ENCODE peak calls at places on chromosomes 11 and 22, in four cellular contexts. One of them, this sample, is unnamed.

GRCh38 chr11:12989428-12990242 is 19.5 kb upstream of the RASSF10 start:
- DNase-seq in H9: no peak
- DNase-seq in H1: no peak
- DNase-seq in neuronal stem cell: no peak
- DNase-seq in this sample: peak

GRCh38 chr11:118263694-118264567 is at the start of gene MPZL2:
- DNase-seq in H9: peak
- DNase-seq in H1: no peak
- DNase-seq in neuronal stem cell: peak
- DNase-seq in this sample: peak

GRCh38 chr11:44133335-44133946 is 38.0 kb downstream of the EXT2 start:
- DNase-seq in H9: no peak
- DNase-seq in H1: no peak
- DNase-seq in neuronal stem cell: peak
- DNase-seq in this sample: peak

GRCh38 chr22:45248832-45249561 is 8.3 kb upstream of the KIAA0930 start:
- DNase-seq in H9: no peak
- DNase-seq in H1: no peak
- DNase-seq in neuronal stem cell: no peak
- DNase-seq in this sample: peak

GRCh38 chr11:130008326-130008725 is 5.7 kb upstream of the PRDM10 start:
- DNase-seq in H9: no peak
- DNase-seq in H1: no peak
- DNase-seq in neuronal stem cell: no peak
- DNase-seq in this sample: no peak

GRCh38 chr22:44088976-44089570 is 65.0 kb downstream of the PARVB start:
- DNase-seq in H9: no peak
- DNase-seq in H1: no peak
- DNase-seq in neuronal stem cell: no peak
- DNase-seq in this sample: no peak

GRCh38 chr22:45425531-45426265 is 12.2 kb downstream of the RIBC2 start:
- DNase-seq in H9: no peak
- DNase-seq in H1: no peak
- DNase-seq in neuronal stem cell: no peak
- DNase-seq in this sample: no peak

GRCh38 chr22:21921729-21922128 is 30.9 kb downstream of the PPM1F start:
- DNase-seq in H9: peak
- DNase-seq in H1: peak
- DNase-seq in neuronal stem cell: no peak
- DNase-seq in this sample: no peak

GRCh38 chr11:108934696-108935095 is 269.8 kb downstream of the DDX10 start:
- DNase-seq in H9: no peak
- DNase-seq in H1: no peak
- DNase-seq in neuronal stem cell: no peak
- DNase-seq in this sample: no peak

GRCh38 chr22:36010090-36010489 is 18.5 kb downstream of the RBFOX2 start:
- DNase-seq in H9: peak
- DNase-seq in H1: peak
- DNase-seq in neuronal stem cell: peak
- DNase-seq in this sample: no peak

GRCh38 chr11:64304316-64305072 is 830 bp upstream of the ESRRA start:
- DNase-seq in H9: peak
- DNase-seq in H1: peak
- DNase-seq in neuronal stem cell: peak
- DNase-seq in this sample: peak

GRCh38 chr22:26428515-26429457 is at the start of gene ASPHD2:
- DNase-seq in H9: peak
- DNase-seq in H1: peak
- DNase-seq in neuronal stem cell: peak
- DNase-seq in this sample: peak

GRCh38 chr22:50548046-50548912 is 2.6 kb downstream of the KLHDC7B start:
- DNase-seq in H9: no peak
- DNase-seq in H1: no peak
- DNase-seq in neuronal stem cell: no peak
- DNase-seq in this sample: no peak

GRCh38 chr11:18721576-18722292 is 4.3 kb downstream of the IGSF22 start:
- DNase-seq in H9: peak
- DNase-seq in H1: no peak
- DNase-seq in neuronal stem cell: peak
- DNase-seq in this sample: peak

GRCh38 chr11:24635588-24636290 is 138.9 kb downstream of the LUZP2 start:
- DNase-seq in H9: no peak
- DNase-seq in H1: no peak
- DNase-seq in neuronal stem cell: no peak
- DNase-seq in this sample: no peak

GRCh38 chr11:76233936-76234703 is 27.8 kb upstream of the WNT11 start:
- DNase-seq in H9: peak
- DNase-seq in H1: no peak
- DNase-seq in neuronal stem cell: no peak
- DNase-seq in this sample: peak

GRCh38 chr22:40560994-40561515 is 75.5 kb downstream of the MRTFA start:
- DNase-seq in H9: no peak
- DNase-seq in H1: no peak
- DNase-seq in neuronal stem cell: no peak
- DNase-seq in this sample: peak

GRCh38 chr22:19179472-19180048 is 1.0 kb upstream of the SLC25A1 start:
- DNase-seq in H9: peak
- DNase-seq in H1: peak
- DNase-seq in neuronal stem cell: peak
- DNase-seq in this sample: peak

GRCh38 chr11:17386331-17387084 is 2.0 kb downstream of the KCNJ11 start:
- DNase-seq in H9: peak
- DNase-seq in H1: peak
- DNase-seq in neuronal stem cell: no peak
- DNase-seq in this sample: no peak

GRCh38 chr11:110100476-110101240 is 7.5 kb downstream of the ZC3H12C start:
- DNase-seq in H9: no peak
- DNase-seq in H1: no peak
- DNase-seq in neuronal stem cell: no peak
- DNase-seq in this sample: no peak

GRCh38 chr11:72228229-72228843 is 3.8 kb downstream of the INPPL1 start:
- DNase-seq in H9: peak
- DNase-seq in H1: no peak
- DNase-seq in neuronal stem cell: no peak
- DNase-seq in this sample: peak

GRCh38 chr11:101407324-101407723 is 176.5 kb downstream of the TRPC6 start:
- DNase-seq in H9: no peak
- DNase-seq in H1: no peak
- DNase-seq in neuronal stem cell: no peak
- DNase-seq in this sample: peak

GRCh38 chr11:19577849-19578619 is 134.6 kb upstream of the NAV2 start:
- DNase-seq in H9: no peak
- DNase-seq in H1: no peak
- DNase-seq in neuronal stem cell: no peak
- DNase-seq in this sample: no peak

GRCh38 chr22:24583221-24583971 is 9.5 kb downstream of the LRRC75B start:
- DNase-seq in H9: no peak
- DNase-seq in H1: no peak
- DNase-seq in neuronal stem cell: no peak
- DNase-seq in this sample: no peak

GRCh38 chr22:50734343-50734771 is 3.6 kb upstream of the ACR start:
- DNase-seq in H9: no peak
- DNase-seq in H1: no peak
- DNase-seq in neuronal stem cell: no peak
- DNase-seq in this sample: no peak

GRCh38 chr11:8354622-8355417 is 91.1 kb upstream of the LMO1 start:
- DNase-seq in H9: no peak
- DNase-seq in H1: no peak
- DNase-seq in neuronal stem cell: peak
- DNase-seq in this sample: no peak

GRCh38 chr11:78244080-78244479 is 55.4 kb downstream of the USP35 start:
- DNase-seq in H9: no peak
- DNase-seq in H1: no peak
- DNase-seq in neuronal stem cell: no peak
- DNase-seq in this sample: no peak

GRCh38 chr22:39532215-39533071 is at the start of gene RPS19BP1:
- DNase-seq in H9: peak
- DNase-seq in H1: peak
- DNase-seq in neuronal stem cell: peak
- DNase-seq in this sample: peak
- H4K8ac ChIP-seq in H9: no peak
- H4K8ac ChIP-seq in H1: peak
- H4K8ac ChIP-seq in neuronal stem cell: no peak
- H4K8ac ChIP-seq in this sample: peak

GRCh38 chr11:26204839-26205238 is 127.1 kb upstream of the ANO3 start:
- DNase-seq in H9: no peak
- DNase-seq in H1: no peak
- DNase-seq in neuronal stem cell: no peak
- DNase-seq in this sample: no peak
- H4K8ac ChIP-seq in H9: no peak
- H4K8ac ChIP-seq in H1: no peak
- H4K8ac ChIP-seq in neuronal stem cell: no peak
- H4K8ac ChIP-seq in this sample: no peak

GRCh38 chr11:94731921-94732601 is 36.1 kb upstream of the AMOTL1 start:
- DNase-seq in H9: no peak
- DNase-seq in H1: no peak
- DNase-seq in neuronal stem cell: no peak
- DNase-seq in this sample: peak
- H4K8ac ChIP-seq in H9: no peak
- H4K8ac ChIP-seq in H1: no peak
- H4K8ac ChIP-seq in neuronal stem cell: no peak
- H4K8ac ChIP-seq in this sample: no peak

GRCh38 chr11:67056640-67057409 is at the start of gene RHOD:
- DNase-seq in H9: peak
- DNase-seq in H1: no peak
- DNase-seq in neuronal stem cell: peak
- DNase-seq in this sample: peak

GRCh38 chr11:67057410-67057757 is 737 bp downstream of the RHOD start:
- DNase-seq in H9: no peak
- DNase-seq in H1: no peak
- DNase-seq in neuronal stem cell: no peak
- DNase-seq in this sample: no peak

GRCh38 chr11:67055812-67056211 is 835 bp upstream of the RHOD start:
- DNase-seq in H9: no peak
- DNase-seq in H1: no peak
- DNase-seq in neuronal stem cell: no peak
- DNase-seq in this sample: peak

GRCh38 chr11:67054851-67055523 is 1.7 kb upstream of the RHOD start:
- DNase-seq in H9: no peak
- DNase-seq in H1: no peak
- DNase-seq in neuronal stem cell: no peak
- DNase-seq in this sample: peak

GRCh38 chr11:67056267-67056639 is 394 bp upstream of the RHOD start:
- DNase-seq in H9: no peak
- DNase-seq in H1: no peak
- DNase-seq in neuronal stem cell: no peak
- DNase-seq in this sample: no peak
- H4K8ac ChIP-seq in H9: no peak
- H4K8ac ChIP-seq in H1: peak
- H4K8ac ChIP-seq in neuronal stem cell: no peak
- H4K8ac ChIP-seq in this sample: peak

DNA sequence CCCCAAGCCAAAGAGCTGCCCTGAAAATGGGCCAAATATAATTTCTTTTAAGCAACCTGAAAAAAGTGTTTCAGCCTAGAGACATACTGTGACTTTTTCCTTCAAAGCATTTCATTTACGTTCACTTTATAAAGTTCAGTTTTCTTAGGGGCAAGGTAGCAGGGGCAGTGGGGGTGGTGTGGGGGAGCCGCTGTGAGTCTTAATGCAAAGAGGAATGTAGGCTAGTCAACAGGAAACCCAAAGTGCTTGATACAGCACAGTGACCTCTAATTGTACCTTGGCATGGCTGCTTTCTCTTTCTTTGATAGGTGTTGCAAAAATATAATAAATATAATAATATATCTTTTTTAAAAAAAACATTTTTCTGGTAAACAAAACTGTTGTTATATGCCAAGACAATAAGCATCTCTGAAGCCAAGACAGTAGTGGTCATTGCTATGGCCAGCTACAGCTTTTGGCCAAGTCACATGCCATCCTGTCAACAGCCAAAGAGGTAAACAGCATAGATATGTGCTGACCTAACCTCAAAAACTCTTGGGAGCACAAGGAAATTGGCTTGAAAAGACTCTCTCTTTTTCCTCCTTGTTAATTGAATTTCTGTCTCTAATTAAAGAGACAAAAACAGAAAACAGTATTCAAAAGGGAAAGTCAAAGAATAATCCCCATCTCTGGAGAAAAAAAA is 58.7 kb downstream of the LIF start:
- DNase-seq in H9: no peak
- DNase-seq in H1: no peak
- DNase-seq in neuronal stem cell: no peak
- DNase-seq in this sample: no peak
- H4K8ac ChIP-seq in H9: no peak
- H4K8ac ChIP-seq in H1: no peak
- H4K8ac ChIP-seq in neuronal stem cell: no peak
- H4K8ac ChIP-seq in this sample: no peak

GRCh38 chr11:66290332-66290629 is 1.3 kb upstream of the YIF1A start:
- DNase-seq in H9: no peak
- DNase-seq in H1: no peak
- DNase-seq in neuronal stem cell: no peak
- DNase-seq in this sample: no peak

GRCh38 chr11:66289548-66290331 is 797 bp upstream of the YIF1A start:
- DNase-seq in H9: peak
- DNase-seq in H1: no peak
- DNase-seq in neuronal stem cell: peak
- DNase-seq in this sample: no peak

GRCh38 chr11:66287256-66288137 is 1.4 kb downstream of the YIF1A start:
- DNase-seq in H9: no peak
- DNase-seq in H1: no peak
- DNase-seq in neuronal stem cell: no peak
- DNase-seq in this sample: no peak

GRCh38 chr11:66288138-66288865 is 641 bp downstream of the YIF1A start:
- DNase-seq in H9: no peak
- DNase-seq in H1: no peak
- DNase-seq in neuronal stem cell: no peak
- DNase-seq in this sample: peak

DNA sequence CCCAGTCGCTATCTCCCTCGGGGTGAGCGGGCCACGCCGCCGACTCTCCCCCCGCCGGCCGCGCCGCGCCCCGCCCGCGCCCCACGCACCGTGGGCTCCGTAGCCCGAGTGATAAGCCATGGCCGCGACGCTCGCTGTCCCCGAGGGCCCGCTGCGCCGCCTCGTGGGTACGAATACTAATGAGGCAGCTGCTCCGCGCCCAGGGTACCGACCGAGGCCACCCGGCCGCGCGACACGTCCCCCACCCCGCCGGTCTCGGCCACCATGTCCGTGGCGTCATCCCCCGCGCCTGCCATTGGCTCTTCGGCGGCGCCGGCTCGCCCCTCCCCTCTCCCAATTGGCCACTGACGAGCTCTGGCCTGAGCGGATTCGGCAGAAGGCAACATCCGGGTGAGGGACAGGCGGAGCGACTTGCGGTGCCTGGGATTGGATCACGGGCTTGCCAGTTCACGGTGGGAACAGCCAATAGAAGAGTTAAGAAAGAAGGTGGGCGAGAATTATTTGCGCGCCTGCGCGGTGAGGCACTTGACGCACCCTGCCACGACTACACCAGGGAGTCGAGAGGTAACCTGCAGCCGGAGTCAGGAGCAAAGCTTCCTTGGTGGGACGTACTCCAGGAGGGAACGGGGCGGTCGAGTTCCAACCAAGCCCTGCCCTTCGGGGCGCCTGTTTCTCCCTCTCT is at the start of gene YIF1A:
- DNase-seq in H9: peak
- DNase-seq in H1: peak
- DNase-seq in neuronal stem cell: peak
- DNase-seq in this sample: peak
- H4K8ac ChIP-seq in H9: no peak
- H4K8ac ChIP-seq in H1: peak
- H4K8ac ChIP-seq in neuronal stem cell: no peak
- H4K8ac ChIP-seq in this sample: peak

GRCh38 chr11:10607462-10607861 is 39.0 kb upstream of the LYVE1 start:
- DNase-seq in H9: no peak
- DNase-seq in H1: no peak
- DNase-seq in neuronal stem cell: no peak
- DNase-seq in this sample: no peak
- H4K8ac ChIP-seq in H9: no peak
- H4K8ac ChIP-seq in H1: no peak
- H4K8ac ChIP-seq in neuronal stem cell: no peak
- H4K8ac ChIP-seq in this sample: no peak